ENCODE peak calls at places on chromosomes 4 and X, in four cellular contexts. W, J, P and Z are unnamed samples.

GRCh38 chrX:136115124-136115908 is 32.0 kb upstream of the FHL1 start:
- DNase-seq in W (no peak), J (no peak), P (no peak), Z (no peak)

GRCh38 chr4:15738877-15739276 is 36.0 kb downstream of the BST1 start:
- DNase-seq in W (no peak), J (no peak), P (no peak), Z (no peak)

GRCh38 chr4:83677656-83678055 is 141.7 kb downstream of the GPAT3 start:
- DNase-seq in W (no peak), J (no peak), P (no peak), Z (no peak)

GRCh38 chr4:24212642-24213041 is 322.8 kb upstream of the PPARGC1A start:
- DNase-seq in W (no peak), J (no peak), P (no peak), Z (no peak)

GRCh38 chr4:40247350-40247749 is 50.5 kb downstream of the RHOH start:
- DNase-seq in W (no peak), J (no peak), P (no peak), Z (no peak)

GRCh38 chr4:3489451-3489962 is 26.4 kb downstream of the DOK7 start:
- DNase-seq in W (no peak), J (no peak), P (no peak), Z (no peak)

GRCh38 chr4:143667461-143667860 is 33.0 kb downstream of the FREM3 start:
- DNase-seq in W (no peak), J (no peak), P (no peak), Z (no peak)

GRCh38 chr4:73870778-73871177 is 1.6 kb downstream of the CXCL1 start:
- DNase-seq in W (no peak), J (no peak), P (no peak), Z (no peak)

GRCh38 chrX:152893631-152894610 is 3.9 kb upstream of the ZNF185 start:
- DNase-seq in W (no peak), J (no peak), P (no peak), Z (no peak)

GRCh38 chr4:123106741-123107140 is 184.3 kb upstream of the NUDT6 start:
- DNase-seq in W (no peak), J (no peak), P (no peak), Z (peak; percentile 58)

GRCh38 chr4:96593422-96593821 is 753.5 kb downstream of the PDHA2 start:
- DNase-seq in W (no peak), J (no peak), P (no peak), Z (no peak)

GRCh38 chr4:158949094-158949493 is 153.8 kb upstream of the RAPGEF2 start:
- DNase-seq in W (no peak), J (no peak), P (no peak), Z (no peak)